ENCODE peak calls at places on chromosomes 16 and 17, in four cellular contexts. One of them, this sample, is unnamed.

GRCh38 chr17:6599364-6599763 is 41.1 kb downstream of the KIAA0753 start:
- DNase-seq in K562: peak
- DNase-seq in HCT116: no peak
- DNase-seq in GM12892: no peak
- DNase-seq in this sample: no peak

GRCh38 chr17:19238167-19238505 is 970 bp downstream of the EPN2 start:
- DNase-seq in K562: peak
- DNase-seq in HCT116: no peak
- DNase-seq in GM12892: no peak
- DNase-seq in this sample: peak

GRCh38 chr17:65408050-65408449 is 153.4 kb downstream of the AXIN2 start:
- DNase-seq in K562: no peak
- DNase-seq in HCT116: no peak
- DNase-seq in GM12892: no peak
- DNase-seq in this sample: no peak

GRCh38 chr16:56195151-56195550 is 3.9 kb downstream of the GNAO1 start:
- DNase-seq in K562: no peak
- DNase-seq in HCT116: no peak
- DNase-seq in GM12892: no peak
- DNase-seq in this sample: no peak

GRCh38 chr17:37558299-37558698 is 50.9 kb downstream of the SYNRG start:
- DNase-seq in K562: no peak
- DNase-seq in HCT116: no peak
- DNase-seq in GM12892: no peak
- DNase-seq in this sample: no peak

GRCh38 chr17:8056976-8057625 is 18.2 kb downstream of the ALOX15B start:
- DNase-seq in K562: no peak
- DNase-seq in HCT116: no peak
- DNase-seq in GM12892: no peak
- DNase-seq in this sample: peak

GRCh38 chr16:24036038-24036543 is 200.3 kb downstream of the PRKCB start:
- DNase-seq in K562: no peak
- DNase-seq in HCT116: no peak
- DNase-seq in GM12892: no peak
- DNase-seq in this sample: no peak

GRCh38 chr16:57282510-57283213 is 1.8 kb downstream of the PLLP start:
- DNase-seq in K562: no peak
- DNase-seq in HCT116: no peak
- DNase-seq in GM12892: no peak
- DNase-seq in this sample: no peak

GRCh38 chr16:57859331-57859730 is 57.0 kb upstream of the KIFC3 start:
- DNase-seq in K562: peak
- DNase-seq in HCT116: peak
- DNase-seq in GM12892: no peak
- DNase-seq in this sample: peak

GRCh38 chr16:83802135-83802534 is 5.6 kb upstream of the HSBP1 start:
- DNase-seq in K562: no peak
- DNase-seq in HCT116: no peak
- DNase-seq in GM12892: no peak
- DNase-seq in this sample: no peak

GRCh38 chr16:69823831-69824563 is 61.9 kb downstream of the WWP2 start:
- DNase-seq in K562: no peak
- DNase-seq in HCT116: no peak
- DNase-seq in GM12892: peak
- DNase-seq in this sample: peak

GRCh38 chr17:75552847-75553552 is 27.5 kb downstream of the LLGL2 start:
- DNase-seq in K562: no peak
- DNase-seq in HCT116: no peak
- DNase-seq in GM12892: no peak
- DNase-seq in this sample: no peak

GRCh38 chr16:19127674-19128131 is 13.9 kb downstream of the ITPRIPL2 start:
- DNase-seq in K562: no peak
- DNase-seq in HCT116: no peak
- DNase-seq in GM12892: no peak
- DNase-seq in this sample: no peak

GRCh38 chr17:8122391-8122922 is 1.4 kb downstream of the HES7 start:
- DNase-seq in K562: no peak
- DNase-seq in HCT116: no peak
- DNase-seq in GM12892: no peak
- DNase-seq in this sample: no peak

GRCh38 chr17:52024296-52024870 is 134.1 kb downstream of the CA10 start:
- DNase-seq in K562: no peak
- DNase-seq in HCT116: no peak
- DNase-seq in GM12892: no peak
- DNase-seq in this sample: no peak

GRCh38 chr17:55783684-55784245 is 32.9 kb downstream of the PCTP start:
- DNase-seq in K562: no peak
- DNase-seq in HCT116: no peak
- DNase-seq in GM12892: no peak
- DNase-seq in this sample: no peak

GRCh38 chr17:63610854-63611253 is 10.2 kb downstream of the TACO1 start:
- DNase-seq in K562: no peak
- DNase-seq in HCT116: no peak
- DNase-seq in GM12892: no peak
- DNase-seq in this sample: no peak

GRCh38 chr17:78970834-78971763 is 8.6 kb downstream of the LGALS3BP start:
- DNase-seq in K562: peak
- DNase-seq in HCT116: peak
- DNase-seq in GM12892: peak
- DNase-seq in this sample: peak

GRCh38 chr17:53627511-53627910 is 195.2 kb upstream of the KIF2B start:
- DNase-seq in K562: no peak
- DNase-seq in HCT116: no peak
- DNase-seq in GM12892: no peak
- DNase-seq in this sample: no peak

GRCh38 chr17:31533546-31534155 is 142.2 kb downstream of the RAB11FIP4 start:
- DNase-seq in K562: peak
- DNase-seq in HCT116: peak
- DNase-seq in GM12892: no peak
- DNase-seq in this sample: peak

GRCh38 chr16:87556941-87557459 is 45.3 kb upstream of the JPH3 start:
- DNase-seq in K562: no peak
- DNase-seq in HCT116: no peak
- DNase-seq in GM12892: no peak
- DNase-seq in this sample: peak

GRCh38 chr16:23505180-23505665 is 5.1 kb downstream of the GGA2 start:
- DNase-seq in K562: no peak
- DNase-seq in HCT116: no peak
- DNase-seq in GM12892: no peak
- DNase-seq in this sample: no peak

GRCh38 chr17:18256776-18257175 is 1.8 kb downstream of the FLII start:
- DNase-seq in K562: no peak
- DNase-seq in HCT116: no peak
- DNase-seq in GM12892: no peak
- DNase-seq in this sample: no peak

GRCh38 chr16:67459858-67460144 is 21.2 kb downstream of the ATP6V0D1 start:
- DNase-seq in K562: no peak
- DNase-seq in HCT116: no peak
- DNase-seq in GM12892: no peak
- DNase-seq in this sample: no peak

GRCh38 chr17:38605230-38605851 is 411 bp downstream of the SRCIN1 start:
- DNase-seq in K562: peak
- DNase-seq in HCT116: no peak
- DNase-seq in GM12892: peak
- DNase-seq in this sample: no peak

GRCh38 chr16:57704011-57704904 is 9.7 kb downstream of the DRC7 start:
- DNase-seq in K562: no peak
- DNase-seq in HCT116: no peak
- DNase-seq in GM12892: no peak
- DNase-seq in this sample: no peak

GRCh38 chr16:9437115-9437514 is 345.7 kb downstream of the HAPSTR1 start:
- DNase-seq in K562: peak
- DNase-seq in HCT116: peak
- DNase-seq in GM12892: no peak
- DNase-seq in this sample: no peak

GRCh38 chr17:49703557-49704277 is 4.0 kb downstream of the SLC35B1 start:
- DNase-seq in K562: peak
- DNase-seq in HCT116: peak
- DNase-seq in GM12892: no peak
- DNase-seq in this sample: peak

GRCh38 chr16:76228546-76229146 is 48.6 kb upstream of the CNTNAP4 start:
- DNase-seq in K562: no peak
- DNase-seq in HCT116: no peak
- DNase-seq in GM12892: no peak
- DNase-seq in this sample: no peak

GRCh38 chr17:77281904-77282367 is 141.2 kb downstream of the SEC14L1 start:
- DNase-seq in K562: no peak
- DNase-seq in HCT116: no peak
- DNase-seq in GM12892: peak
- DNase-seq in this sample: no peak

GRCh38 chr17:17523001-17523713 is 27.0 kb upstream of the RASD1 start:
- DNase-seq in K562: no peak
- DNase-seq in HCT116: no peak
- DNase-seq in GM12892: no peak
- DNase-seq in this sample: no peak

GRCh38 chr17:74427048-74427762 is 4.7 kb upstream of the GPRC5C start:
- DNase-seq in K562: no peak
- DNase-seq in HCT116: no peak
- DNase-seq in GM12892: no peak
- DNase-seq in this sample: no peak

GRCh38 chr17:36085710-36086268 is 4.2 kb downstream of the CCL3 start:
- DNase-seq in K562: no peak
- DNase-seq in HCT116: no peak
- DNase-seq in GM12892: no peak
- DNase-seq in this sample: no peak

GRCh38 chr16:74605332-74605731 is 1.6 kb downstream of the GLG1 start:
- DNase-seq in K562: no peak
- DNase-seq in HCT116: no peak
- DNase-seq in GM12892: no peak
- DNase-seq in this sample: no peak

GRCh38 chr17:61353211-61353610 is 46.4 kb upstream of the TBX2 start:
- DNase-seq in K562: no peak
- DNase-seq in HCT116: no peak
- DNase-seq in GM12892: no peak
- DNase-seq in this sample: peak

GRCh38 chr16:11029948-11030347 is 85.6 kb downstream of the CLEC16A start:
- DNase-seq in K562: no peak
- DNase-seq in HCT116: no peak
- DNase-seq in GM12892: no peak
- DNase-seq in this sample: no peak

GRCh38 chr16:87464691-87465300 is 28.0 kb downstream of the ZCCHC14 start:
- DNase-seq in K562: peak
- DNase-seq in HCT116: no peak
- DNase-seq in GM12892: no peak
- DNase-seq in this sample: no peak

GRCh38 chr16:74721716-74722115 is 21.1 kb upstream of the MLKL start:
- DNase-seq in K562: no peak
- DNase-seq in HCT116: no peak
- DNase-seq in GM12892: no peak
- DNase-seq in this sample: peak

GRCh38 chr17:70318061-70318460 is 148.7 kb downstream of the KCNJ2 start:
- DNase-seq in K562: no peak
- DNase-seq in HCT116: no peak
- DNase-seq in GM12892: no peak
- DNase-seq in this sample: no peak

GRCh38 chr16:1108299-1109252 is 12.5 kb upstream of the C1QTNF8 start:
- DNase-seq in K562: no peak
- DNase-seq in HCT116: no peak
- DNase-seq in GM12892: no peak
- DNase-seq in this sample: no peak
- TF ChIP-seq POLR2AphosphoS5 in K562: no peak
- TF ChIP-seq POLR2AphosphoS5 in HCT116: no peak
- TF ChIP-seq POLR2AphosphoS5 in GM12892: no peak
- TF ChIP-seq POLR2AphosphoS5 in this sample: no peak

GRCh38 chr17:81035389-81036127 is 607 bp downstream of the BAIAP2 start:
- DNase-seq in K562: no peak
- DNase-seq in HCT116: no peak
- DNase-seq in GM12892: no peak
- DNase-seq in this sample: peak
- TF ChIP-seq POLR2AphosphoS5 in K562: no peak
- TF ChIP-seq POLR2AphosphoS5 in HCT116: no peak
- TF ChIP-seq POLR2AphosphoS5 in GM12892: no peak
- TF ChIP-seq POLR2AphosphoS5 in this sample: no peak

DNA sequence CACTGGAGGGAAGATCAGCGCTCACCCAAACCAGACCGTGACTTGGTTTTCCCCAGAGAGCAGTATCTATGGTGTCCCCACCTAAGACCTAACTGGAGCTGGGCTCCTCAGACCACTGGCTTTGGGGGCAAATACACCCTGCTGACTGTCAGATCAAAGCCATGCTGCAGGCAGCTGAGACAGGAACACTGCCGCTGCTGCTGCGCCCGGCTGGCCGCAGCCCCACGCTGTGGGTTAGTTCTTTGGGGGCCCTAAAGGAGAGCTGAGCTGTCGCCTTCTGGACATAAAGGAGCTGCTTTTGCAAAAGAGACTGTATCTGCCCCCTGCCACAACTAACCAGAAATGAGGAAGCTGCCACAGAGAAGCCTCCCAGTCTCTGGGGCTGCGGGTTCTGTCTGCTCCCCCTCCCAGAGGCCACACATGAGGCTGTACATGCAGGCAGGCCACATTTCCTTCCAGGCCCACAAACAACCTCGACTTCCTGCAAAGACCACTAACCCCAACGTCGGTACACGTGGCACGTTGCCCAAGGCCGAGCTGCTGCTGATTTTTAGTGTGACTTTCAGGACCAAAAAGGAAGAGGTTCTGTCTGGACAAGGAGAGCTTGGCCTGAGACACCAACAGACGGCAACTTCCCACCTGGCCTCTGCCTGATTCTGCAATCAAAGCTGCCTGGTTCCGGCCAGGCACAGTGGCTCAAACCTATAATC is 18.2 kb upstream of the ABR start:
- DNase-seq in K562: no peak
- DNase-seq in HCT116: no peak
- DNase-seq in GM12892: peak
- DNase-seq in this sample: peak
- TF ChIP-seq POLR2AphosphoS5 in K562: no peak
- TF ChIP-seq POLR2AphosphoS5 in HCT116: no peak
- TF ChIP-seq POLR2AphosphoS5 in GM12892: no peak
- TF ChIP-seq POLR2AphosphoS5 in this sample: peak

DNA sequence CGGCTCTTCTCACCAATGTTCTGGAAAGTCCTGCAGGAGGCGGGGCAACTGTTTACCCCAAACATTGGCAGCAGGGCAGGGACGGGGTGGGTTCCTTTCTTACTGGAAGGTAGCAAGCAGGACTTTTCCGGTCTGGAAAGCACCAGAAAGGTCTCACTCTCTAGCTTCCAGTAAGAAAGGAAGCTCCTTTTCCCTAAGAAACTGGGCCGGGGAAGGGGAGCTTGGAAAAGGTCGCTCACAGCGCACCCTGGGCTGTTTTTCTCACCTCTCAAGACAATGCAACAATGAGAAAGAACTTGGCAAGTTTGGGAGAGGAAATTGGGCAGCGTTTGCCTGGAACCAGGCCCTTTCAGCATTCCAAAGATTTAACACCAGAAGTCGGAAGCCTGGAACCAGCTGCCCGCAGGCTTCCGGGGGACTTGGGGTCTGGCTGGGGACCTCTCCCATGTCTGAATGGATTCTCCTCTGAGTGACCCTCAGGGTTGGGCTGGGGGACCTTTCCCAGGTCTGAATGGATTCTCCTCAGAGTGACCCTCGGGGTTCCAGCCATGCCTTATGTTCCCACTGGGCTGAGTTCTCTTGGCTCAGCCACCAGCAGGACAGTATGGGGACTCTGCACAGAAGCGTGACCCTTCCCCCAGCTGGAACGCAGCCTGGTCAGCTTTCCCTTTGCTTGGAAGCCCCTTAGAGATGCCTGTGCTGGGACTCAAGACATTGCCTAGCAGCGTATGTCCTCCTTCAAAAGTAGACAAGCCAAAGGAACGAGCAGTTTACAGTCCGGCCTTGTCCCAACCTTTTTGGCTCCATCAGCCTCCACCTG is 166.5 kb upstream of the PLCG2 start:
- DNase-seq in K562: no peak
- DNase-seq in HCT116: no peak
- DNase-seq in GM12892: no peak
- DNase-seq in this sample: no peak
- TF ChIP-seq POLR2AphosphoS5 in K562: no peak
- TF ChIP-seq POLR2AphosphoS5 in HCT116: no peak
- TF ChIP-seq POLR2AphosphoS5 in GM12892: no peak
- TF ChIP-seq POLR2AphosphoS5 in this sample: no peak